ENCODE peak calls at places on chromosomes 16 and 17, in nine cellular contexts. One of them, this sample, is unnamed. For H3K36me3 and H3K27me3, the result is how much of the 10 kb centered on the place peaks cover.

GRCh38 chr17:28384281-28385036 is 13.0 kb downstream of the SARM1 start:
- DNase-seq in K562: peak
- DNase-seq in Panc1: no peak
- DNase-seq in PC-9: peak
- DNase-seq in psoas muscle: no peak
- DNase-seq in lung: peak
- DNase-seq in hepatocyte: peak
- DNase-seq in neuronal stem cell: no peak
- DNase-seq in SK-N-SH: no peak
- DNase-seq in this sample: peak

GRCh38 chr16:72946474-72947194 is 101.3 kb downstream of the ZFHX3 start:
- DNase-seq in lung: no peak
- DNase-seq in neuronal stem cell: no peak
- DNase-seq in psoas muscle: no peak
- DNase-seq in SK-N-SH: no peak
- DNase-seq in Panc1: no peak
- DNase-seq in K562: no peak
- DNase-seq in PC-9: no peak
- DNase-seq in hepatocyte: no peak
- DNase-seq in this sample: no peak

GRCh38 chr16:70375636-70376611 is 29.2 kb downstream of the DDX19A start:
- DNase-seq in K562: no peak
- DNase-seq in Panc1: no peak
- DNase-seq in lung: no peak
- DNase-seq in SK-N-SH: no peak
- DNase-seq in PC-9: no peak
- DNase-seq in hepatocyte: no peak
- DNase-seq in neuronal stem cell: no peak
- DNase-seq in psoas muscle: no peak
- DNase-seq in this sample: no peak

GRCh38 chr16:14131774-14132695 is 60.9 kb downstream of the MRTFB start:
- DNase-seq in Panc1: no peak
- DNase-seq in K562: no peak
- DNase-seq in SK-N-SH: no peak
- DNase-seq in neuronal stem cell: no peak
- DNase-seq in lung: no peak
- DNase-seq in PC-9: no peak
- DNase-seq in psoas muscle: no peak
- DNase-seq in hepatocyte: peak
- DNase-seq in this sample: no peak

GRCh38 chr17:78397681-78398101 is 19.2 kb downstream of the PGS1 start:
- DNase-seq in PC-9: no peak
- DNase-seq in psoas muscle: peak
- DNase-seq in lung: no peak
- DNase-seq in Panc1: no peak
- DNase-seq in K562: no peak
- DNase-seq in hepatocyte: no peak
- DNase-seq in neuronal stem cell: no peak
- DNase-seq in SK-N-SH: no peak
- DNase-seq in this sample: no peak

GRCh38 chr16:49350265-49351103 is 23.1 kb upstream of the C16orf78 start:
- DNase-seq in PC-9: no peak
- DNase-seq in hepatocyte: peak
- DNase-seq in Panc1: peak
- DNase-seq in K562: peak
- DNase-seq in SK-N-SH: peak
- DNase-seq in lung: peak
- DNase-seq in psoas muscle: peak
- DNase-seq in neuronal stem cell: peak
- DNase-seq in this sample: no peak

GRCh38 chr17:39915559-39915958 is 2.9 kb downstream of the GSDMB start:
- DNase-seq in PC-9: no peak
- DNase-seq in K562: no peak
- DNase-seq in Panc1: no peak
- DNase-seq in hepatocyte: no peak
- DNase-seq in neuronal stem cell: no peak
- DNase-seq in lung: no peak
- DNase-seq in SK-N-SH: no peak
- DNase-seq in psoas muscle: no peak
- DNase-seq in this sample: no peak

GRCh38 chr17:71402661-71403141 is 718.1 kb upstream of the SOX9 start:
- DNase-seq in lung: no peak
- DNase-seq in psoas muscle: no peak
- DNase-seq in SK-N-SH: peak
- DNase-seq in neuronal stem cell: no peak
- DNase-seq in Panc1: no peak
- DNase-seq in K562: no peak
- DNase-seq in hepatocyte: peak
- DNase-seq in PC-9: peak
- DNase-seq in this sample: no peak

GRCh38 chr16:11619327-11619851 is 32.7 kb upstream of the LITAF start:
- DNase-seq in SK-N-SH: no peak
- DNase-seq in K562: no peak
- DNase-seq in Panc1: no peak
- DNase-seq in lung: no peak
- DNase-seq in hepatocyte: no peak
- DNase-seq in PC-9: peak
- DNase-seq in psoas muscle: no peak
- DNase-seq in neuronal stem cell: no peak
- DNase-seq in this sample: peak

DNA sequence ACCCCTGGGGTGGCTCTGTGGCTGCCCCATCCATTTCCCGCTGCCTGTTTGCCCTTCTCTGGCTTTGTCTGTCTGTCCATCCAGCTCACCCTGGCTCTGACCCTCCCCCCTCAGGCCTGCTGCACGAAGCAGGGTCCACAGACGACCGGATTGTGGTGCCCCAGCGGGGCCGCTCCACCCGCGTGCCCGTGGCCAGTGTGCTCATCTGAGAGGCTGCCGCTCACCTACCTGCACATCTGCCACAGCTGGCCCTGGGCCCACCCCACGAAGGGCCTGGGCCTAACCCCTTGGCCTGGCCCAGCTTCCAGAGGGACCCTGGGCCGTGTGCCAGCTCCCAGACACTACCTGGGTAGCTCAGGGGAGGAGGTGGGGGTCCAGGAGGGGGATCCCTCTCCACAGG is 761 bp upstream of the LAT start:
- DNase-seq in psoas muscle: no peak
- DNase-seq in SK-N-SH: no peak
- DNase-seq in lung: no peak
- DNase-seq in Panc1: no peak
- DNase-seq in hepatocyte: no peak
- DNase-seq in PC-9: no peak
- DNase-seq in K562: no peak
- DNase-seq in neuronal stem cell: no peak
- DNase-seq in this sample: no peak
- H3K4me3 ChIP-seq in psoas muscle: no peak
- H3K4me3 ChIP-seq in SK-N-SH: no peak
- H3K4me3 ChIP-seq in lung: no peak
- H3K4me3 ChIP-seq in Panc1: no peak
- H3K4me3 ChIP-seq in hepatocyte: no peak
- H3K4me3 ChIP-seq in PC-9: no peak
- H3K4me3 ChIP-seq in K562: no peak
- H3K4me3 ChIP-seq in neuronal stem cell: no peak
- H3K4me3 ChIP-seq in this sample: peak

GRCh38 chr17:18322522-18322921 is 7.4 kb downstream of the SMCR8 start:
- DNase-seq in lung: no peak
- DNase-seq in Panc1: no peak
- DNase-seq in psoas muscle: no peak
- DNase-seq in SK-N-SH: no peak
- DNase-seq in PC-9: no peak
- DNase-seq in neuronal stem cell: no peak
- DNase-seq in hepatocyte: no peak
- DNase-seq in K562: no peak
- DNase-seq in this sample: no peak
- H3K36me3 ChIP-seq in lung: half or more
- H3K36me3 ChIP-seq in Panc1: under half
- H3K36me3 ChIP-seq in psoas muscle: under half
- H3K36me3 ChIP-seq in SK-N-SH: half or more
- H3K36me3 ChIP-seq in PC-9: under half
- H3K36me3 ChIP-seq in neuronal stem cell: under half
- H3K36me3 ChIP-seq in hepatocyte: under half
- H3K36me3 ChIP-seq in K562: under half
- H3K36me3 ChIP-seq in this sample: half or more

GRCh38 chr17:33164556-33164881 is 128.6 kb downstream of the ASIC2 start:
- DNase-seq in neuronal stem cell: no peak
- DNase-seq in psoas muscle: no peak
- DNase-seq in hepatocyte: no peak
- DNase-seq in K562: no peak
- DNase-seq in lung: no peak
- DNase-seq in Panc1: no peak
- DNase-seq in SK-N-SH: no peak
- DNase-seq in PC-9: no peak
- DNase-seq in this sample: no peak

GRCh38 chr17:33163827-33164555 is 129.1 kb downstream of the ASIC2 start:
- DNase-seq in psoas muscle: no peak
- DNase-seq in lung: no peak
- DNase-seq in hepatocyte: no peak
- DNase-seq in Panc1: no peak
- DNase-seq in neuronal stem cell: no peak
- DNase-seq in K562: no peak
- DNase-seq in SK-N-SH: no peak
- DNase-seq in PC-9: no peak
- DNase-seq in this sample: no peak

GRCh38 chr17:33169580-33170285 is 123.4 kb downstream of the ASIC2 start:
- DNase-seq in K562: no peak
- DNase-seq in PC-9: no peak
- DNase-seq in lung: no peak
- DNase-seq in psoas muscle: no peak
- DNase-seq in Panc1: peak
- DNase-seq in SK-N-SH: no peak
- DNase-seq in hepatocyte: no peak
- DNase-seq in neuronal stem cell: no peak
- DNase-seq in this sample: no peak

GRCh38 chr17:33171931-33172330 is 121.2 kb downstream of the ASIC2 start:
- DNase-seq in SK-N-SH: no peak
- DNase-seq in lung: no peak
- DNase-seq in psoas muscle: no peak
- DNase-seq in neuronal stem cell: no peak
- DNase-seq in hepatocyte: no peak
- DNase-seq in Panc1: no peak
- DNase-seq in PC-9: no peak
- DNase-seq in K562: no peak
- DNase-seq in this sample: no peak

GRCh38 chr17:33166472-33166871 is 126.6 kb downstream of the ASIC2 start:
- DNase-seq in psoas muscle: no peak
- DNase-seq in neuronal stem cell: no peak
- DNase-seq in PC-9: no peak
- DNase-seq in SK-N-SH: no peak
- DNase-seq in lung: no peak
- DNase-seq in Panc1: no peak
- DNase-seq in hepatocyte: no peak
- DNase-seq in K562: no peak
- DNase-seq in this sample: no peak
- H3K27me3 ChIP-seq in psoas muscle: under half
- H3K27me3 ChIP-seq in neuronal stem cell: under half
- H3K27me3 ChIP-seq in PC-9: under half
- H3K27me3 ChIP-seq in SK-N-SH: under half
- H3K27me3 ChIP-seq in lung: under half
- H3K27me3 ChIP-seq in Panc1: under half
- H3K27me3 ChIP-seq in hepatocyte: under half
- H3K27me3 ChIP-seq in K562: under half
- H3K27me3 ChIP-seq in this sample: under half

DNA sequence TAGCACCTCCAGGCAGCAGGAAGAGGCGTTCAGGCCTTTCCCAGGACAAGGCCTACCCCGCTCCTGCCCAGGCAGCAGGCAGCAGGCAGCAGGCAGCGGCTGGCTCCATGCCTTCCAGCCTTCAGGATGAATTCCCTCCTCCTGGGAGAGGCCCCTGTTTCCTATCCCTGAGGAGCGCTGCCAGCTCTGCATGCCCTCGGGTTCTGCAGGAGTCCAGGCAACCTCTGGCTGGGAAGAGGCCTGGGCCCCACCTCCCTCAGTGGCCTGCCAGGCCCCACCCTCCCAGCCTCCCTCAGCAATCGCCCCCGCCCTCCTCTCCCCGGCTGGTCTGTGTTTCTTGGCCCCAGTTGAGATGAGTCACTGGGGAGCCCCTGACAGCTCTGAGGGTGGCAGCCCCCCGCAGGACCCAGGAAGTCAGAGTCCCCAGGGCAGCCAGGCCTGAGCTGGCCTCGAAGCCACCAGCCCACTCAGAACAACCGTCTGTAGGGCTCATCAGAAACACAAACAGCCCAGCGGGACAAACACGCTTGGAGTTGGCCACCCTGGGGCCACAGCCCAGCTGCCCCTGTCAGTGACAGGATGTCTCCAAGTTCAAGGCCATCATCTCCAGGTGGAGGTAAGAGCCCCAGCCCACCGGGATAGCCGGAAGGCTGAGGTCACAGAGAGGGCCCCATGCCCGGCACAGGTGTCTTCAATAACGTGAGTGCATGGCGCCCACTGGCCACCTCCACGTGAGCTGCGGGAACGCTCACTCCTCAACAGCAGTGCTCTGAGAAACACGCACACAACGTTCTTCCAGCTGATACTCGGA is 39.5 kb upstream of the CIBAR2 start:
- DNase-seq in PC-9: no peak
- DNase-seq in SK-N-SH: peak
- DNase-seq in lung: no peak
- DNase-seq in psoas muscle: peak
- DNase-seq in hepatocyte: peak
- DNase-seq in neuronal stem cell: no peak
- DNase-seq in Panc1: no peak
- DNase-seq in K562: peak
- DNase-seq in this sample: no peak
- H3K4me3 ChIP-seq in PC-9: no peak
- H3K4me3 ChIP-seq in SK-N-SH: no peak
- H3K4me3 ChIP-seq in lung: no peak
- H3K4me3 ChIP-seq in psoas muscle: no peak
- H3K4me3 ChIP-seq in hepatocyte: no peak
- H3K4me3 ChIP-seq in neuronal stem cell: no peak
- H3K4me3 ChIP-seq in Panc1: no peak
- H3K4me3 ChIP-seq in K562: no peak
- H3K4me3 ChIP-seq in this sample: no peak

This sample was measured in CD4-positive, alpha-beta memory T cell.